ENCODE peak calls at places on chromosome 18, in nine cellular contexts. X is tibial artery, P is left lung, Y is left ventricle myocardium inferior, J is cardiac muscle cell, F is body of pancreas, C is upper lobe of right lung, L is RWPE2, E is heart right ventricle. S is an unnamed sample. For H3K27me3, the result is how much of the 10 kb centered on the place peaks cover.

GRCh38 chr18:9506046-9506792 is 30.9 kb downstream of the RALBP1 start:
- DNase-seq in P (no peak), L (no peak), E (no peak), X (no peak), F (peak), Y (no peak), C (no peak), J (peak), S (no peak)

GRCh38 chr18:79429785-79430281 is 34.1 kb downstream of the NFATC1 start:
- DNase-seq in C (no peak), Y (no peak), F (no peak), E (no peak), P (peak), J (no peak), X (no peak), L (no peak), S (no peak)

GRCh38 chr18:40738321-40738880 is 1216.6 kb upstream of the PIK3C3 start:
- DNase-seq in P (no peak), E (no peak), J (no peak), Y (no peak), L (no peak), F (no peak), X (no peak), C (no peak), S (no peak)

GRCh38 chr18:78720456-78721250 is 259.0 kb upstream of the SALL3 start:
- DNase-seq in X (peak), F (no peak), E (no peak), Y (no peak), L (no peak), C (peak), P (peak), J (no peak), S (peak)

GRCh38 chr18:79765491-79766245 is 32.1 kb upstream of the KCNG2 start:
- DNase-seq in X (peak), C (peak), L (peak), J (no peak), F (no peak), P (no peak), E (no peak), Y (no peak), S (no peak)

GRCh38 chr18:31469629-31470028 is 22.1 kb downstream of the DSG3 start:
- DNase-seq in C (no peak), Y (no peak), J (no peak), X (no peak), L (no peak), P (no peak), E (no peak), F (no peak), S (no peak)

GRCh38 chr18:80176334-80177080 is 67.4 kb downstream of the ADNP2 start:
- DNase-seq in E (no peak), Y (no peak), X (no peak), F (no peak), L (no peak), J (no peak), C (peak), P (no peak), S (no peak)

GRCh38 chr18:42196651-42197050 is 241.6 kb downstream of the PIK3C3 start:
- DNase-seq in E (no peak), J (no peak), F (no peak), P (no peak), L (no peak), Y (no peak), C (no peak), X (no peak), S (no peak)

GRCh38 chr18:78228974-78229373 is 750.6 kb upstream of the SALL3 start:
- DNase-seq in Y (no peak), C (no peak), F (no peak), P (no peak), L (no peak), X (no peak), E (no peak), J (no peak), S (no peak)

GRCh38 chr18:32138332-32138731 is 46.7 kb downstream of the RNF138 start:
- DNase-seq in L (no peak), C (no peak), P (no peak), Y (no peak), E (no peak), F (no peak), X (no peak), J (no peak), S (no peak)

GRCh38 chr18:25830787-25831186 is 259.6 kb downstream of the SS18 start:
- DNase-seq in F (no peak), E (peak), P (no peak), J (no peak), L (no peak), X (peak), C (no peak), Y (peak), S (no peak)

GRCh38 chr18:79685971-79686370 is 6.4 kb downstream of the CTDP1 start:
- DNase-seq in P (no peak), Y (no peak), E (no peak), C (no peak), J (no peak), X (no peak), F (no peak), L (no peak), S (no peak)

GRCh38 chr18:499351-500229 is 911 bp downstream of the COLEC12 start:
- DNase-seq in J (peak), F (peak), C (peak), X (no peak), Y (no peak), P (no peak), E (no peak), L (no peak), S (no peak)

GRCh38 chr18:500230-500555 is 308 bp downstream of the COLEC12 start:
- DNase-seq in E (no peak), X (no peak), P (no peak), F (no peak), C (no peak), Y (no peak), J (peak), L (no peak), S (no peak)

GRCh38 chr18:500556-501405 is at the start of gene COLEC12:
- DNase-seq in E (peak), P (peak), J (peak), L (no peak), F (no peak), C (peak), Y (peak), X (no peak), S (no peak)

GRCh38 chr18:497688-498087 is 2.8 kb downstream of the COLEC12 start:
- DNase-seq in C (no peak), L (no peak), P (no peak), X (no peak), F (no peak), Y (no peak), E (no peak), J (no peak), S (no peak)

DNA sequence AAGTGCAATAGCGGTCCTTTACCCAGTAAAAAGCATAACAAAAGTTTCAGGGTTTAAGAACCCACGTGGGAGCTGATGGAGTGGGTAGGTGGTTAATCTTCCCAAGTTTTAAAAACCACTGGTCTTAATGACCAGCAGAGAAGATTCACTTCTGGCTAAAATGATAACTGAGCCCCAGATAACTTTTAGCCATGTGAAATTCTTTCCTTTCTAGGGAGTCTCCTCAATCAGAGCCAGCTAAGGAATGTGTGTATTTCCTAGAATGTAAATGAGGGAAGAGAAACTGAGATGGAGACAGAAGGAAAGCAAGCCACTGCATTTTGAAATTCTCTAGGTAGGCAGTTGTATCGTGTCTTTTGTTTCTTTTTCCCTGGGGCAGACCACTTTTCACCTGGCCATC is 1.6 kb downstream of the COLEC12 start:
- DNase-seq in P (no peak), X (no peak), J (no peak), Y (no peak), F (no peak), L (no peak), E (no peak), C (no peak), S (no peak)
- H3K4me3 ChIP-seq in P (peak), X (peak), J (peak), Y (peak), F (no peak), L (no peak), E (peak), C (peak), S (peak)

DNA sequence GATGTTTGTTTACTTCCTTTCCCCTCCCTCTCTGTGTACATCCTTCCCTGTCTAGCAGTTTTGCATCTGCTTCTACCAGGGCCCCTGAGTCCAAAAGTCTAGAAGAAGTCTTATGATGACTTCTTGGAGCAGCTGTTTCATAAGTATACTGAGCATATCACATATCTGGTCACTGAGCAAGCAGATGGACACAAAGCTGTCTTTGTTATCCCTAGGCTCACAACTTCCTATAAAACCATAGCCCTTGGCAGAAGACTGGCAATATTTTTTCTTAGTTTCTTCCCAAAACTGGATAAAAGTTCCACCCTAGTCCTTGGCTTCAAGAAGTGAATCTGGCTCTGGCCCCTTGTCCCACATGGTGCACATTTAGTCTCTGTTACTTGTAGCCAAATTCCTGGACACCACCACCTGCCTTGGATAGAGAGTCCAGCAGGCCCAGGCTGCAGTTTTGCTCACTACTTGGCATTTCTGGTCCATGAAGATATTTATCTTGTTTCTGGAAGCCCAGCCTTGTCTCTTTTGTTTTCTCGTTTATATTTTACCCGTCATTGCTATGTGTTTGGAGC is 22.5 kb downstream of the THOC1 start:
- DNase-seq in P (no peak), L (no peak), E (no peak), F (no peak), X (no peak), C (no peak), J (no peak), Y (no peak), S (no peak)
- H3K27me3 ChIP-seq in P (under half), L (under half), E (under half), F (under half), X (under half), C (under half), J (under half), Y (under half), S (under half)

GRCh38 chr18:11150271-11150615 is 874 bp upstream of the PIEZO2 start:
- DNase-seq in F (no peak), Y (no peak), X (no peak), J (no peak), E (no peak), P (no peak), L (no peak), C (no peak), S (no peak)

GRCh38 chr18:11156977-11157376 is 7.6 kb upstream of the PIEZO2 start:
- DNase-seq in X (no peak), F (no peak), E (no peak), L (no peak), C (no peak), P (no peak), Y (no peak), J (no peak), S (no peak)

GRCh38 chr18:11154983-11155759 is 5.8 kb upstream of the PIEZO2 start:
- DNase-seq in J (no peak), L (no peak), E (no peak), F (no peak), P (no peak), X (no peak), Y (no peak), C (no peak), S (no peak)

GRCh38 chr18:11153096-11153495 is 3.7 kb upstream of the PIEZO2 start:
- DNase-seq in Y (no peak), P (no peak), E (no peak), L (no peak), C (no peak), X (no peak), J (no peak), F (no peak), S (no peak)

GRCh38 chr18:11154369-11154982 is 5.1 kb upstream of the PIEZO2 start:
- DNase-seq in C (no peak), J (peak), X (no peak), F (no peak), E (no peak), P (no peak), Y (no peak), L (no peak), S (no peak)
- TF ChIP-seq CTCF in C (peak), J (peak), X (peak), F (peak), E (peak), P (peak), Y (peak), L (peak), S (peak)

GRCh38 chr18:13614318-13614643 is 112.1 kb downstream of the FAM210A start:
- DNase-seq in E (no peak), F (no peak), X (no peak), P (no peak), L (no peak), Y (no peak), J (no peak), C (no peak), S (no peak)
- H3K4me3 ChIP-seq in E (no peak), F (no peak), X (no peak), P (no peak), L (no peak), Y (peak), J (no peak), C (no peak), S (peak)

GRCh38 chr18:61888622-61889021 is 4.2 kb downstream of the RNF152 start:
- DNase-seq in X (no peak), C (no peak), L (no peak), E (no peak), J (no peak), Y (no peak), P (no peak), F (no peak), S (no peak)

GRCh38 chr18:61891271-61891670 is 1.5 kb downstream of the RNF152 start:
- DNase-seq in E (no peak), C (no peak), X (no peak), J (no peak), Y (no peak), L (no peak), P (no peak), F (no peak), S (no peak)

GRCh38 chr18:61887838-61888237 is 5.0 kb downstream of the RNF152 start:
- DNase-seq in P (no peak), Y (no peak), J (no peak), C (no peak), X (no peak), F (no peak), E (no peak), L (no peak), S (no peak)

GRCh38 chr18:61890344-61890743 is 2.5 kb downstream of the RNF152 start:
- DNase-seq in X (no peak), Y (no peak), E (no peak), J (no peak), L (no peak), F (no peak), C (no peak), P (no peak), S (no peak)

DNA sequence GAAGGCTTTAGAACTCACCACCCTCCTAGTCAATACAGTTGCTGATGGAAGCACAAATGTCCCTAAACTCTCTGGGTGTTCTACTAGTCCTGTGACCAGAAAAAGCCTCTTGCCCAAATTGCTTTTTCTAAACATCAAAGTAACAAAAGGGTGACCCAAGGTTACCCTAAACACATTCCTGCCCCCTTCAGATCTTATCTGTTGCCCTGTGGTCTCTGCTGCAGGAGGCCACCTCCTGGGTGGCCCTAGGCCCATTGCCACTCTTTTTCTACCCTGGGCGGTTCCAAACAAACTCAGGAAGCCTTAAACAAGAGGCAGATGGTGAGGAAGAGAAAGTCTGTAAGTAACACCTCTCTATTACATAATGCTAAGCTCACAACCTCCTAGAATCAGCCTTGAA is 3.3 kb downstream of the RNF152 start:
- DNase-seq in P (no peak), Y (no peak), L (no peak), J (no peak), E (no peak), C (no peak), X (no peak), F (no peak), S (no peak)
- H3K27me3 ChIP-seq in P (under half), Y (under half), L (under half), J (under half), E (under half), C (under half), X (under half), F (under half), S (under half)

GRCh38 chr18:62715829-62716678 is 713 bp downstream of the PHLPP1 start:
- DNase-seq in F (peak), C (peak), P (peak), X (peak), L (peak), E (peak), Y (peak), J (peak), S (no peak)

GRCh38 chr18:62715439-62715792 is at the start of gene PHLPP1:
- DNase-seq in Y (no peak), X (no peak), E (no peak), F (no peak), P (no peak), J (no peak), C (no peak), L (no peak), S (no peak)

GRCh38 chr18:62717059-62717849 is 1.9 kb downstream of the PHLPP1 start:
- DNase-seq in P (no peak), F (peak), C (no peak), Y (no peak), E (no peak), X (no peak), J (peak), L (peak), S (no peak)

GRCh38 chr18:62717850-62718229 is 2.5 kb downstream of the PHLPP1 start:
- DNase-seq in C (no peak), Y (no peak), J (no peak), P (no peak), L (no peak), X (no peak), E (no peak), F (no peak), S (no peak)

GRCh38 chr18:62716679-62717058 is 1.3 kb downstream of the PHLPP1 start:
- DNase-seq in J (peak), E (peak), F (peak), L (no peak), C (peak), P (peak), X (peak), Y (peak), S (peak)
- TF ChIP-seq CTCF in J (peak), E (peak), F (no peak), L (peak), C (peak), P (no peak), X (no peak), Y (no peak), S (no peak)

DNA sequence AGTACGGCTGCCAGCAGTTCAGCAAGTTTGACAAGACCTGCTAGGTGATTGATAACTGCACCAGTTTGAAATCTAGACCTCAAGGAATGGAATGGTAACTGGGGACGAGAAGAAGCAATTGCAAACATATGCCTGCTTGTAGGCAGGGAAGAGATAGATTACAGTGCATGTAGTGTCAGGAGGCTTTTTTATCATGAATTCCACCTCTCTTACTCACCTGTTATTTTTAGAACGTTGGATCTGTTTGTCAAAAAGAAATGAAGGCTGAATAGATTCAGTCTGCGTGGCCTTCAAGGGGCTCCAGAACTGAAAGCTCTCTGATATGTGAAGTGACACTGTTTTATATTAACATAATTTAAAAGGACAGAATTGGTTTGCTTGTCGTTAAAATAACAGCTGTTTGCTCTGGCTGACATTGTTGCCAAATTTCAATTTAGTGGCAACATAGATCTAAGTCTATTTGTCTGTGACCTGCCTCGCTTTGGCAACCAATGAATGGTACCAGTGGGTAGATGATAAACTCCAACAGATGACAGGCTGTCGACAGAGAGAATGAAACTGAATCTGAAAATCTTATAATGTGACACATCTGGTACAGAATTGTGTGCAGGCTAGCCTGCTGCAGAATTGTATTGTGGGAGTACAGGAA is 199.4 kb downstream of the ZNF407 start:
- DNase-seq in F (no peak), X (no peak), J (peak), L (no peak), C (no peak), P (no peak), Y (no peak), E (no peak), S (no peak)
- H3K4me3 ChIP-seq in F (no peak), X (no peak), J (no peak), L (no peak), C (no peak), P (no peak), Y (peak), E (peak), S (no peak)

DNA sequence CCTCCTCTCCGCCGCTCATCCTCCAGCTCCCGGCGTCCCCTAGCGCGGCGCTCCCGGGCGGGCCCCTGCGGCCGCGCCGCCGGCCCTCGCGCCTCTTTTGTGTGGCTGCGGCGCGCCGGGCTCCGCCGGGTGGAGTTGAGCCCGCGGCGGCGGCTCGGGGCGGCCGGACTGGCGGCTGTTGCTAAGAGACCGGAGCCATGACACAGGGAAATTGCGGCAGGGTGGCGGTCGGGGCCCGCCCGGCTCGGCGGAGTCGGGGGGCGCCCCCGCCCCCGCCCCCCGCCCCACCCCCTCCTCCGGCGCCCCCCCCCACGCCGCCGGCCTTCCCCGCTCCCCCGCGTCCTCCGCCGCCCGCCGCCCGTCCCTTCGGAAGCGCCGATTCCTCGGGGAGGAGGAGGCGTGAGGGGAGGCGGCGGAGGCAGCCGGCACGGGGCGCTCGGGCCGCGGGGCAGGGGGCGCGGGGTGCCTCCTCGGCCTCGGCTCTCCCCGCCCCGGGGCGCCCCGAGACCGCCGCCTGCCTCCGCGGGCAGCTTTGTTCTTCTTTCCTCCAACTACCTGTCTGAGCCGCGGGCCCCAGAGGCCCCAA is at the start of gene TMEM200C:
- DNase-seq in L (no peak), E (peak), X (no peak), P (peak), F (peak), C (peak), Y (peak), J (peak), S (no peak)
- H3K27me3 ChIP-seq in L (half or more), E (half or more), X (under half), P (half or more), F (under half), C (half or more), Y (half or more), J (under half), S (under half)

DNA sequence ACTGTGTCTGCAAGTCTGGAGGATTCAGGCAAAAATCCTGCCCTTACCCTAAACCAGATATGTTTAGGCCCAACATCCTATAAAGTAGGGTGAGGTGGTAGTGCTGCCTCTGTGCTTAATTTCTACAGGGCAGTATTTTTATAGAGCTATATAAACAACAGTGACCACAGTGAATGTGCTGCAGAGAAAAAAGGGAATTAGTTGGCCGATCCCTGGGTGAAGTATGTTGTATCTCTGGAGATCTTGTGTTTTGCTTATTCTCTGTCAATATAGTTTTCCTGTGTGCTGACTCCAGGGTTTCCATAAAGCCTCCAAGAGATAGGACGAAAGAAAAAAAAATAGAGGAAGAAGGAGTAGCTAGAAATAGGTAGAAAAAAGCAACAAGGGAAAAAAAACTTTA is 88.9 kb upstream of the THOC1 start:
- DNase-seq in F (no peak), P (no peak), C (no peak), E (no peak), Y (no peak), X (no peak), L (no peak), J (no peak), S (no peak)
- TF ChIP-seq CTCF in F (no peak), P (no peak), C (no peak), E (no peak), Y (no peak), X (no peak), L (no peak), J (no peak), S (no peak)